ENCODE peak calls at places on chromosomes 12 and 14, in nine cellular contexts. One of them, this sample, is unnamed.

GRCh38 chr14:93326196-93326595 is 6.6 kb downstream of the BTBD7 start:
- DNase-seq in PC-9: no peak
- DNase-seq in tibial artery: no peak
- DNase-seq in lower leg skin: no peak
- DNase-seq in choroid plexus epithelial cell: no peak
- DNase-seq in pancreas: no peak
- DNase-seq in body of pancreas: no peak
- DNase-seq in cardiac muscle cell: no peak
- DNase-seq in heart left ventricle: no peak
- DNase-seq in this sample: no peak

GRCh38 chr12:113286712-113287111 is 48.2 kb downstream of the SLC8B1 start:
- DNase-seq in body of pancreas: no peak
- DNase-seq in pancreas: no peak
- DNase-seq in heart left ventricle: no peak
- DNase-seq in cardiac muscle cell: no peak
- DNase-seq in tibial artery: no peak
- DNase-seq in lower leg skin: no peak
- DNase-seq in choroid plexus epithelial cell: no peak
- DNase-seq in PC-9: no peak
- DNase-seq in this sample: no peak

GRCh38 chr12:56517854-56518253 is 3.8 kb upstream of the RBMS2 start:
- DNase-seq in heart left ventricle: no peak
- DNase-seq in cardiac muscle cell: no peak
- DNase-seq in tibial artery: no peak
- DNase-seq in choroid plexus epithelial cell: no peak
- DNase-seq in lower leg skin: no peak
- DNase-seq in pancreas: no peak
- DNase-seq in PC-9: peak
- DNase-seq in body of pancreas: peak
- DNase-seq in this sample: no peak

GRCh38 chr14:60760648-60761364 is 26.2 kb downstream of the MNAT1 start:
- DNase-seq in PC-9: peak
- DNase-seq in choroid plexus epithelial cell: no peak
- DNase-seq in heart left ventricle: no peak
- DNase-seq in pancreas: no peak
- DNase-seq in lower leg skin: no peak
- DNase-seq in tibial artery: no peak
- DNase-seq in cardiac muscle cell: no peak
- DNase-seq in body of pancreas: peak
- DNase-seq in this sample: no peak

GRCh38 chr12:106035421-106035820 is 103.3 kb downstream of the NUAK1 start:
- DNase-seq in choroid plexus epithelial cell: no peak
- DNase-seq in heart left ventricle: no peak
- DNase-seq in tibial artery: no peak
- DNase-seq in lower leg skin: no peak
- DNase-seq in cardiac muscle cell: no peak
- DNase-seq in body of pancreas: no peak
- DNase-seq in pancreas: no peak
- DNase-seq in PC-9: no peak
- DNase-seq in this sample: no peak

GRCh38 chr12:53985900-53986685 is 1.1 kb downstream of the HOXC10 start:
- DNase-seq in cardiac muscle cell: no peak
- DNase-seq in lower leg skin: no peak
- DNase-seq in PC-9: no peak
- DNase-seq in pancreas: no peak
- DNase-seq in heart left ventricle: peak
- DNase-seq in choroid plexus epithelial cell: no peak
- DNase-seq in body of pancreas: no peak
- DNase-seq in tibial artery: no peak
- DNase-seq in this sample: no peak

GRCh38 chr12:66822961-66823360 is 144.1 kb upstream of the GRIP1 start:
- DNase-seq in lower leg skin: no peak
- DNase-seq in choroid plexus epithelial cell: no peak
- DNase-seq in body of pancreas: no peak
- DNase-seq in pancreas: no peak
- DNase-seq in cardiac muscle cell: no peak
- DNase-seq in PC-9: no peak
- DNase-seq in tibial artery: no peak
- DNase-seq in heart left ventricle: no peak
- DNase-seq in this sample: no peak

GRCh38 chr12:53561590-53561953 is 54.3 kb upstream of the NPFF start:
- DNase-seq in lower leg skin: no peak
- DNase-seq in body of pancreas: no peak
- DNase-seq in PC-9: peak
- DNase-seq in heart left ventricle: no peak
- DNase-seq in choroid plexus epithelial cell: peak
- DNase-seq in pancreas: no peak
- DNase-seq in cardiac muscle cell: peak
- DNase-seq in tibial artery: no peak
- DNase-seq in this sample: no peak

GRCh38 chr12:24764712-24765111 is 184.2 kb downstream of the BCAT1 start:
- DNase-seq in PC-9: no peak
- DNase-seq in tibial artery: no peak
- DNase-seq in choroid plexus epithelial cell: no peak
- DNase-seq in cardiac muscle cell: no peak
- DNase-seq in body of pancreas: no peak
- DNase-seq in heart left ventricle: no peak
- DNase-seq in pancreas: no peak
- DNase-seq in lower leg skin: no peak
- DNase-seq in this sample: no peak

GRCh38 chr12:119910586-119910985 is 33.5 kb upstream of the CIT start:
- DNase-seq in tibial artery: no peak
- DNase-seq in pancreas: no peak
- DNase-seq in body of pancreas: no peak
- DNase-seq in cardiac muscle cell: no peak
- DNase-seq in heart left ventricle: no peak
- DNase-seq in PC-9: no peak
- DNase-seq in lower leg skin: no peak
- DNase-seq in choroid plexus epithelial cell: no peak
- DNase-seq in this sample: no peak

GRCh38 chr12:93780115-93780641 is 103.0 kb downstream of the CRADD start:
- DNase-seq in lower leg skin: no peak
- DNase-seq in body of pancreas: no peak
- DNase-seq in pancreas: no peak
- DNase-seq in choroid plexus epithelial cell: no peak
- DNase-seq in tibial artery: no peak
- DNase-seq in PC-9: no peak
- DNase-seq in cardiac muscle cell: peak
- DNase-seq in heart left ventricle: no peak
- DNase-seq in this sample: no peak

GRCh38 chr14:96811265-96811664 is 14.1 kb downstream of the VRK1 start:
- DNase-seq in heart left ventricle: no peak
- DNase-seq in cardiac muscle cell: peak
- DNase-seq in choroid plexus epithelial cell: peak
- DNase-seq in tibial artery: no peak
- DNase-seq in pancreas: no peak
- DNase-seq in lower leg skin: no peak
- DNase-seq in PC-9: no peak
- DNase-seq in body of pancreas: no peak
- DNase-seq in this sample: no peak

GRCh38 chr12:21913823-21914222 is 27.4 kb downstream of the ABCC9 start:
- DNase-seq in body of pancreas: no peak
- DNase-seq in tibial artery: no peak
- DNase-seq in PC-9: no peak
- DNase-seq in pancreas: no peak
- DNase-seq in lower leg skin: no peak
- DNase-seq in choroid plexus epithelial cell: peak
- DNase-seq in heart left ventricle: no peak
- DNase-seq in cardiac muscle cell: peak
- DNase-seq in this sample: no peak

GRCh38 chr12:111927346-111927745 is 85.3 kb downstream of the MAPKAPK5 start:
- DNase-seq in lower leg skin: no peak
- DNase-seq in pancreas: no peak
- DNase-seq in cardiac muscle cell: no peak
- DNase-seq in body of pancreas: no peak
- DNase-seq in PC-9: no peak
- DNase-seq in heart left ventricle: no peak
- DNase-seq in choroid plexus epithelial cell: no peak
- DNase-seq in tibial artery: no peak
- DNase-seq in this sample: no peak

GRCh38 chr14:70731447-70732239 is 77.7 kb downstream of the MAP3K9 start:
- DNase-seq in choroid plexus epithelial cell: no peak
- DNase-seq in body of pancreas: no peak
- DNase-seq in pancreas: no peak
- DNase-seq in lower leg skin: no peak
- DNase-seq in tibial artery: no peak
- DNase-seq in cardiac muscle cell: no peak
- DNase-seq in heart left ventricle: no peak
- DNase-seq in PC-9: no peak
- DNase-seq in this sample: no peak

DNA sequence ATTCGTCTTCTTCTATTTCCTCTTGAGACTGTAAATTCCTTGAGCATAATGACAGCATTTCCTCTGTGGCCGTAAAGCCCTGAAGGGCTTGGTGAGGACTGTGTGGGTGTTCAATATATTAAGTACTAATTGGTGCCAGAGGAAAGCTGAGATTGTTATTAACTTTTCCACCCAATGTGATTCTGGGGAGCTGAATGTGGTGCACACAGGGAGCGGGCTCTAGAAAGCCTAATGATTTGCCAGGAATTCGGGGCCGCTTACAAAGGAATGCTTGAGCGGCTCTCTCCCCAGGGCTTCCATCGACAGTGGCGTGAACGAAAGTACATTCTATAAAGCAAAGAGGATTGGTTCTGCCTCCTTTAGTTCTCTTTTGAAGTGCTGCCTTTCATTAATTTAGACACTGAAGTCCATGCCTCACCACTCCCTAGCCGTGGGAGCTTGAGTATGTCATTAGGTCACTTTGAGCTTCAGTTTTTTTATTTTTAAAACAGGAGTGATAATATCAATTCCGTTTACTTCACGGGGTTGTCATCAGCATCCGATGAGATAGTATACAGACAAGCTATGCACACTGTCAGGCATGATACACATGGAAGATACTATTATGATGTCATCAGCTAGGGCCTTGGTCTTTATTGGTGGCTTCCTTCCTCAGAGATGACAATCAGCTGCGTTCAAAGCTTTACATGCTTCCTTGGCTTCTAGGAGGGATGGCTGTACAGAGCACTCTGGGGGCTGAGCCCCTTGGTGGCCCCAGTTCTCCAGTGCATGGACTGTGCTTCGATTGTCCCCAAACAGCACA is 11.0 kb upstream of the GSG1 start:
- DNase-seq in body of pancreas: no peak
- DNase-seq in choroid plexus epithelial cell: no peak
- DNase-seq in lower leg skin: no peak
- DNase-seq in cardiac muscle cell: peak
- DNase-seq in pancreas: no peak
- DNase-seq in tibial artery: no peak
- DNase-seq in PC-9: no peak
- DNase-seq in heart left ventricle: no peak
- DNase-seq in this sample: no peak
- H3K4me3 ChIP-seq in body of pancreas: no peak
- H3K4me3 ChIP-seq in choroid plexus epithelial cell: peak
- H3K4me3 ChIP-seq in lower leg skin: no peak
- H3K4me3 ChIP-seq in cardiac muscle cell: no peak
- H3K4me3 ChIP-seq in pancreas: no peak
- H3K4me3 ChIP-seq in tibial artery: no peak
- H3K4me3 ChIP-seq in PC-9: no peak
- H3K4me3 ChIP-seq in heart left ventricle: no peak
- H3K4me3 ChIP-seq in this sample: no peak

GRCh38 chr14:100900837-100901390 is 2.6 kb downstream of the RTL1 start:
- DNase-seq in cardiac muscle cell: peak
- DNase-seq in pancreas: peak
- DNase-seq in body of pancreas: peak
- DNase-seq in lower leg skin: no peak
- DNase-seq in tibial artery: peak
- DNase-seq in choroid plexus epithelial cell: peak
- DNase-seq in PC-9: peak
- DNase-seq in heart left ventricle: no peak
- DNase-seq in this sample: no peak
- TF ChIP-seq CTCF in cardiac muscle cell: peak
- TF ChIP-seq CTCF in pancreas: no peak
- TF ChIP-seq CTCF in body of pancreas: no peak
- TF ChIP-seq CTCF in lower leg skin: no peak
- TF ChIP-seq CTCF in tibial artery: no peak
- TF ChIP-seq CTCF in choroid plexus epithelial cell: peak
- TF ChIP-seq CTCF in PC-9: no peak
- TF ChIP-seq CTCF in heart left ventricle: no peak
- TF ChIP-seq CTCF in this sample: no peak

GRCh38 chr14:55546212-55546874 is 33.7 kb upstream of the KTN1 start:
- DNase-seq in choroid plexus epithelial cell: no peak
- DNase-seq in lower leg skin: no peak
- DNase-seq in tibial artery: no peak
- DNase-seq in pancreas: no peak
- DNase-seq in body of pancreas: no peak
- DNase-seq in cardiac muscle cell: no peak
- DNase-seq in PC-9: no peak
- DNase-seq in heart left ventricle: no peak
- DNase-seq in this sample: peak

GRCh38 chr14:55540847-55541773 is 38.9 kb upstream of the KTN1 start:
- DNase-seq in PC-9: no peak
- DNase-seq in heart left ventricle: no peak
- DNase-seq in choroid plexus epithelial cell: peak
- DNase-seq in body of pancreas: no peak
- DNase-seq in tibial artery: no peak
- DNase-seq in pancreas: no peak
- DNase-seq in lower leg skin: no peak
- DNase-seq in cardiac muscle cell: no peak
- DNase-seq in this sample: no peak

GRCh38 chr14:55539975-55540374 is 40.0 kb upstream of the KTN1 start:
- DNase-seq in pancreas: no peak
- DNase-seq in PC-9: no peak
- DNase-seq in heart left ventricle: no peak
- DNase-seq in lower leg skin: no peak
- DNase-seq in tibial artery: no peak
- DNase-seq in body of pancreas: no peak
- DNase-seq in choroid plexus epithelial cell: no peak
- DNase-seq in cardiac muscle cell: no peak
- DNase-seq in this sample: no peak

GRCh38 chr14:55547650-55548315 is 32.2 kb upstream of the KTN1 start:
- DNase-seq in pancreas: no peak
- DNase-seq in cardiac muscle cell: no peak
- DNase-seq in choroid plexus epithelial cell: no peak
- DNase-seq in heart left ventricle: no peak
- DNase-seq in PC-9: no peak
- DNase-seq in lower leg skin: no peak
- DNase-seq in tibial artery: no peak
- DNase-seq in body of pancreas: no peak
- DNase-seq in this sample: no peak

GRCh38 chr14:55545779-55546178 is 34.2 kb upstream of the KTN1 start:
- DNase-seq in cardiac muscle cell: no peak
- DNase-seq in pancreas: no peak
- DNase-seq in lower leg skin: no peak
- DNase-seq in body of pancreas: no peak
- DNase-seq in PC-9: no peak
- DNase-seq in choroid plexus epithelial cell: no peak
- DNase-seq in heart left ventricle: no peak
- DNase-seq in tibial artery: no peak
- DNase-seq in this sample: no peak
- H3K4me3 ChIP-seq in cardiac muscle cell: no peak
- H3K4me3 ChIP-seq in pancreas: no peak
- H3K4me3 ChIP-seq in lower leg skin: no peak
- H3K4me3 ChIP-seq in body of pancreas: no peak
- H3K4me3 ChIP-seq in PC-9: no peak
- H3K4me3 ChIP-seq in choroid plexus epithelial cell: no peak
- H3K4me3 ChIP-seq in heart left ventricle: no peak
- H3K4me3 ChIP-seq in tibial artery: no peak
- H3K4me3 ChIP-seq in this sample: no peak

GRCh38 chr12:108793756-108794441 is 62.6 kb upstream of the CORO1C start:
- DNase-seq in tibial artery: peak
- DNase-seq in body of pancreas: peak
- DNase-seq in lower leg skin: no peak
- DNase-seq in heart left ventricle: peak
- DNase-seq in cardiac muscle cell: peak
- DNase-seq in pancreas: peak
- DNase-seq in choroid plexus epithelial cell: no peak
- DNase-seq in PC-9: no peak
- DNase-seq in this sample: no peak
- TF ChIP-seq CTCF in tibial artery: no peak
- TF ChIP-seq CTCF in body of pancreas: no peak
- TF ChIP-seq CTCF in lower leg skin: no peak
- TF ChIP-seq CTCF in heart left ventricle: no peak
- TF ChIP-seq CTCF in cardiac muscle cell: no peak
- TF ChIP-seq CTCF in pancreas: no peak
- TF ChIP-seq CTCF in choroid plexus epithelial cell: no peak
- TF ChIP-seq CTCF in PC-9: no peak
- TF ChIP-seq CTCF in this sample: no peak

This sample was measured in GM12865.